ENCODE peak calls at places on chromosomes 7 and 10, in six cellular contexts. N, R, K, W, Z and E are unnamed samples.

GRCh38 chr10:112491144-112491543 is 44.1 kb downstream of the VTI1A start:
- DNase-seq in N (no peak), R (no peak), K (no peak), W (no peak), Z (no peak), E (no peak)

GRCh38 chr7:117781707-117782106 is 91.5 kb downstream of the CTTNBP2 start:
- DNase-seq in N (no peak), R (no peak), K (no peak), W (peak), Z (no peak), E (no peak)

GRCh38 chr7:41107938-41108448 is 594.9 kb downstream of the INHBA start:
- DNase-seq in N (no peak), R (no peak), K (peak), W (no peak), Z (no peak), E (no peak)

GRCh38 chr10:13146383-13146782 is 15.0 kb upstream of the MCM10 start:
- DNase-seq in N (no peak), R (no peak), K (no peak), W (no peak), Z (no peak), E (no peak)

GRCh38 chr7:75967573-75967997 is 26.8 kb downstream of the TMEM120A start:
- DNase-seq in N (no peak), R (peak), K (no peak), W (no peak), Z (no peak), E (peak)

GRCh38 chr7:98617051-98617959 is at the start of gene NPTX2:
- DNase-seq in N (no peak), R (no peak), K (no peak), W (peak), Z (peak), E (no peak)

GRCh38 chr10:112435013-112435619 is 11.6 kb downstream of the ZDHHC6 start:
- DNase-seq in N (no peak), R (no peak), K (peak), W (peak), Z (no peak), E (no peak)

GRCh38 chr7:15667999-15668398 is 18.5 kb downstream of the MEOX2 start:
- DNase-seq in N (no peak), R (no peak), K (no peak), W (no peak), Z (no peak), E (no peak)

GRCh38 chr10:117133273-117134083 is 4.6 kb downstream of the VAX1 start:
- DNase-seq in N (no peak), R (no peak), K (no peak), W (peak), Z (no peak), E (no peak)

GRCh38 chr7:38339953-38340819 is 66.8 kb upstream of the TARP start:
- DNase-seq in N (no peak), R (no peak), K (no peak), W (no peak), Z (no peak), E (no peak)

GRCh38 chr10:124494050-124494807 is 32.6 kb downstream of the LHPP start:
- DNase-seq in N (no peak), R (no peak), K (no peak), W (no peak), Z (no peak), E (peak)

GRCh38 chr7:136039577-136040345 is 62.6 kb upstream of the MTPN start:
- DNase-seq in N (no peak), R (no peak), K (no peak), W (no peak), Z (no peak), E (no peak)

GRCh38 chr7:23895666-23896096 is 185.7 kb downstream of the STK31 start:
- DNase-seq in N (no peak), R (no peak), K (no peak), W (no peak), Z (no peak), E (no peak)

GRCh38 chr7:50268223-50268622 is 36.3 kb upstream of the IKZF1 start:
- DNase-seq in N (no peak), R (no peak), K (no peak), W (no peak), Z (no peak), E (no peak)

GRCh38 chr10:117132751-117133231 is 5.3 kb downstream of the VAX1 start:
- DNase-seq in N (no peak), R (no peak), K (no peak), W (peak), Z (no peak), E (no peak)

GRCh38 chr10:65501259-65501658 is 1424.6 kb upstream of the LRRTM3 start:
- DNase-seq in N (peak), R (no peak), K (peak), W (no peak), Z (no peak), E (no peak)

GRCh38 chr7:131039836-131040235 is 287.8 kb upstream of the MKLN1 start:
- DNase-seq in N (no peak), R (no peak), K (no peak), W (no peak), Z (no peak), E (no peak)

GRCh38 chr7:44638611-44639557 is 32.5 kb downstream of the OGDH start:
- DNase-seq in N (peak), R (peak), K (peak), W (peak), Z (peak), E (peak)

GRCh38 chr10:33073641-33074410 is 115.8 kb upstream of the ITGB1 start:
- DNase-seq in N (no peak), R (no peak), K (no peak), W (peak), Z (no peak), E (no peak)

GRCh38 chr10:31594331-31594880 is 275.4 kb downstream of the ZEB1 start:
- DNase-seq in N (no peak), R (no peak), K (no peak), W (no peak), Z (no peak), E (no peak)

GRCh38 chr7:143437568-143437967 is 5.7 kb upstream of the TAS2R60 start:
- DNase-seq in N (no peak), R (no peak), K (no peak), W (no peak), Z (no peak), E (no peak)

GRCh38 chr7:143435266-143435665 is 8.0 kb upstream of the TAS2R60 start:
- DNase-seq in N (no peak), R (no peak), K (no peak), W (no peak), Z (no peak), E (no peak)

GRCh38 chr7:143433759-143434158 is 9.5 kb upstream of the TAS2R60 start:
- DNase-seq in N (no peak), R (no peak), K (no peak), W (no peak), Z (no peak), E (no peak)

GRCh38 chr7:143436539-143436938 is 6.7 kb upstream of the TAS2R60 start:
- DNase-seq in N (no peak), R (no peak), K (no peak), W (no peak), Z (no peak), E (no peak)

GRCh38 chr7:143434660-143435059 is 8.6 kb upstream of the TAS2R60 start:
- DNase-seq in N (no peak), R (peak), K (no peak), W (no peak), Z (peak), E (no peak)
- H3K4me3 ChIP-seq in N (no peak), R (no peak), K (no peak), W (no peak), Z (no peak), E (no peak)

GRCh38 chr7:33721895-33722294 is 183.4 kb upstream of the BMPER start:
- DNase-seq in N (no peak), R (no peak), K (no peak), W (no peak), Z (no peak), E (no peak)

GRCh38 chr7:33720870-33721269 is 184.5 kb upstream of the BMPER start:
- DNase-seq in N (no peak), R (no peak), K (no peak), W (no peak), Z (no peak), E (no peak)

GRCh38 chr7:33724201-33724600 is 181.1 kb upstream of the BMPER start:
- DNase-seq in N (no peak), R (no peak), K (no peak), W (no peak), Z (no peak), E (no peak)

GRCh38 chr7:33720139-33720538 is 185.2 kb upstream of the BMPER start:
- DNase-seq in N (no peak), R (no peak), K (no peak), W (no peak), Z (no peak), E (no peak)

DNA sequence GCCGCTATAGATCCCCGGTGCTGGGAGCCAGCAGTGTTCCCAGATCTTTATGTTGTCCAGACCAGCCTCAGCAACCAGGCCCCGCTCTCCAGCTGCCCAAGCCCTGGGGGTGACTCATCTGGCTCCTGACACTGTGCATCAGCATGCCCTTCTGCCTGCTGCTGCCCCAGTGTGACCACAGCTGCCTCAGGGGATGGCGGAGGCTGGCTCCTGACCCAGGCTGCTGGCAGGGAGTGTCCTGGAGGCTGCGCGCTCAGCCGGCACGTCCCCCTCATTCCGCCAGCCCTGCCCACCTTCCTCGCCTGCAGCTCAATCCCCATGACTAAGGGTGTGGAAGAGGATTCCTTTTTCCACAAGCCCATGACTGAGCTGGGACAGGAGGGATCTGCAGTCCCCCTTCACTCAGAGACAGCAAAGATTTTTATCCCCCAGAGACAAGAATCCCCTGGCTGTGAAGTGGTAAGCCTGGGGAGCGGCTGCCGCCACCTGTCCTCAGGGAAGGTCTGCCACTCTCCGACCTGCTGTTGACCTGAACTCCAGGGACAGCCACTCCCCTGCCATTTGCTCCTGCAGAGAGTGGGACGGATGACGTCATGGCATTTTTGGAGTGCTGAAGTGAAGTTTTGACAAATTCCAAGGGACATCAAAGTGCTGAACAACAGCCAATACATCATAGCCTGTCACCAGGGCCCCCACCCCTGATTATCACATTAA is 182.8 kb upstream of the BMPER start:
- DNase-seq in N (no peak), R (no peak), K (peak), W (no peak), Z (no peak), E (no peak)
- TF ChIP-seq POLR2AphosphoS5 in N (no peak), R (no peak), K (no peak), W (no peak), Z (no peak), E (no peak)

DNA sequence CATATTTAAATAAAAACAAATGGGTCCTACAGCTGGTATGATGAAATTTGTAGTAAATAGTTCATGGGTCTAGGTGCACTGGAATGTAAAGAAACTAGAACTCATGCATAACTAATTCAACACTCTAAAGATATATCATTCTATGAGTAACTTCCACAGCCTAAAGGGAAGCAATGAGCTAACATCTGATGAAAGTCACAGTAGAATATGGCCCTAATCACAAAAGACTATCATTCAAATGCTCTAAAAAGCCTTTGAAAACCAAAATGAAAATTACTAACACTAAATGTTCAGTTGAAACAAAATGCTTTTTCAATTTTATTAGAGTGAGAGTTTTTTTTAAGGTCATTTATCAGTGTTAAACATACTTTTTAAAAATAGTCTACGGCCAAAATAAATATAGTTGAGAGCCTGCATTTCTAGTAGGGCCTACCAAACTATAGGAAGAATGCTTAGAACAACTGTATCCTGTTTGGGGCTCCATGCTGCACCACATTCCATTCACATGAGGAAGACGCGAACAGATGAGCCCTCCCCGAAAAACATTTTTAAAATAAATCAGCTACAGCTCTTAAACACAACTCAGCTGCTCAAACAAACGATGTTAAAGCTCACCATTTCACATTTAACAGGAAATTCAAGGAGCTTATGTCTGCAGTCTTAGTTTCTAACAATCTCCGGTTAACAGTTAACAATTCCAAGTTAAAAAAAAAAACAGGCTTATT is 134.4 kb downstream of the NRBF2 start:
- DNase-seq in N (no peak), R (no peak), K (peak), W (peak), Z (peak), E (no peak)
- H3K4me3 ChIP-seq in N (peak), R (peak), K (peak), W (peak), Z (peak), E (peak)

DNA sequence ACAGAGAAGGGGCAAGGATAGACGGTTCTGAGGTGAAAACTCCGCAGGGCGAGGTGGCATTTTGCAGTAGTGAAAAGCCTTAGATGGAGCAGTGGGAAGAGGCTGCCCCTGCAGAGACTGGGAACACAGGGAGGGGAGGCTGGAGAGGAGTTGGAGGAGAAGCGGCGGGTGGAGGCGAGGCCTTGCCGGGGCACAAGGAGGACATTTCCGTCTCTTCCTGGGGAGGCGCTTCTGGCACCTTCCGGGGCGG is 42.6 kb downstream of the LDB3 start:
- DNase-seq in N (no peak), R (no peak), K (no peak), W (no peak), Z (no peak), E (no peak)
- TF ChIP-seq POLR2AphosphoS5 in N (no peak), R (no peak), K (no peak), W (no peak), Z (no peak), E (no peak)

GRCh38 chr10:3494879-3495230 is 290.2 kb downstream of the KLF6 start:
- DNase-seq in N (no peak), R (no peak), K (no peak), W (no peak), Z (no peak), E (no peak)
- H3K4me3 ChIP-seq in N (no peak), R (no peak), K (no peak), W (no peak), Z (no peak), E (no peak)

DNA sequence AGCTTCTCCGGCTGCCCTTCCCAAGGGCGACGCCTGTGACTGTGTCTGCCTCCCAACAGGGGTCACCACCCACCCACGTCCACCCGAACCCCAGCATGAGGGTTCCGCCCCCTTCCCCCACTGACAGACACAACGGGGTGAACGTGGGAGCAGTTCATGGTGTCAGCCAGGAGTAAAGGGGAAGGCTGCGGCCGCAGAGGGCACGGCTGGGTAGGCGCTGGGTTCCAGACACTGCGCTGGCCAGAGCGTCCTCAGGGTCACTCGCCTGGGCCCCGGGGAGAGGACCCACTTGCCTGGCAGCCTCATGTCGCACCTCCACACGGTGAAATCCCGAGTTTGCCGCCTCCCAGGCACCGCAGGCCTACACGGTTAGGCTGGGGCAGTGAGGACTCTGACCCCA is 21.1 kb downstream of the INTS1 start:
- DNase-seq in N (no peak), R (no peak), K (no peak), W (no peak), Z (no peak), E (no peak)
- TF ChIP-seq POLR2AphosphoS5 in N (no peak), R (no peak), K (no peak), W (no peak), Z (no peak), E (no peak)

DNA sequence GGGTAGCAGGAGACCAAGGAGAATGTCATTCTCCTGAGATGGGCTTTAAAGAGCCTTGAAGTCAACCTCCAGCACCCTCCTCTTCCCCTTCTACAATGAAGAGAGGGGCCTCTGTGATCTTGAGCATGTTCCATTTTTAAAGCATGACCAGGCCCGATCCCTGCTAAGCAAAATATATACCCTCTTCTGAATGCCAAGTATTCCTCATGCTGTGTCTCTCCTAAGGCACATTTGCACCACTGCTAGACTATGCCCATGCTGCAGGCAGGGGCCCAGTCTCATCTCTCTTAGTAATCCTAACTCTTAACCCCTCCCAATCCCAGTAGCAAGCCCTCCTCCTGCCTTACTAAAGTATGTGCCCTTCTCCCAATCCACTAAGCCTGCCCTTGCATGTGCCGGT is 18.4 kb downstream of the SORBS1 start:
- DNase-seq in N (no peak), R (no peak), K (no peak), W (no peak), Z (no peak), E (no peak)
- H3K4me3 ChIP-seq in N (no peak), R (no peak), K (no peak), W (no peak), Z (no peak), E (no peak)

GRCh38 chr7:137981175-137981574 is 20.7 kb downstream of the CREB3L2 start:
- DNase-seq in N (no peak), R (no peak), K (no peak), W (no peak), Z (no peak), E (no peak)
- TF ChIP-seq POLR2AphosphoS5 in N (no peak), R (no peak), K (no peak), W (no peak), Z (no peak), E (no peak)